ENCODE peak calls at places on chromosomes 4 and X, in four cellular contexts. J is gastrocnemius medialis, U is ovary, B is PC-3. F is an unnamed sample.

GRCh38 chr4:16226816-16227461 is 668 bp upstream of the TAPT1 start:
- DNase-seq in J (peak), U (peak), B (peak), F (peak)

GRCh38 chr4:30718889-30719252 is 1.3 kb upstream of the PCDH7 start:
- DNase-seq in J (no peak), U (no peak), B (peak), F (peak)

GRCh38 chr4:68176500-68176899 is 46.8 kb upstream of the TMPRSS11F start:
- DNase-seq in J (no peak), U (no peak), B (peak), F (no peak)

GRCh38 chr4:133775881-133776280 is 425.7 kb downstream of the PABPC4L start:
- DNase-seq in J (no peak), U (no peak), B (peak), F (no peak)

GRCh38 chr4:147984065-147984777 is 252.3 kb downstream of the ARHGAP10 start:
- DNase-seq in J (peak), U (no peak), B (peak), F (peak)

GRCh38 chr4:105122334-105122733 is 24.3 kb upstream of the TET2 start:
- DNase-seq in J (no peak), U (no peak), B (peak), F (peak)

GRCh38 chr4:164293776-164294175 is 460.2 kb upstream of the SMIM31 start:
- DNase-seq in J (no peak), U (no peak), B (no peak), F (no peak)

GRCh38 chr4:169484485-169484884 is 127.9 kb downstream of the NEK1 start:
- DNase-seq in J (no peak), U (no peak), B (no peak), F (no peak)

GRCh38 chrX:1581132-1581531 is 10.3 kb upstream of the AKAP17A start:
- DNase-seq in J (no peak), U (no peak), B (peak), F (peak)

GRCh38 chrX:48824066-48824465 is 2.2 kb upstream of the ERAS start:
- DNase-seq in J (no peak), U (no peak), B (no peak), F (no peak)

GRCh38 chr4:96713271-96713670 is 873.4 kb downstream of the PDHA2 start:
- DNase-seq in J (no peak), U (no peak), B (no peak), F (no peak)

GRCh38 chr4:152451496-152451895 is 84.4 kb downstream of the FBXW7 start:
- DNase-seq in J (no peak), U (no peak), B (no peak), F (no peak)

GRCh38 chr4:124037236-124037635 is 640.6 kb downstream of the SPRY1 start:
- DNase-seq in J (no peak), U (no peak), B (no peak), F (no peak)

GRCh38 chrX:22060451-22060940 is 28.4 kb downstream of the PHEX start:
- DNase-seq in J (no peak), U (no peak), B (peak), F (peak)

GRCh38 chr4:5165419-5166369 is 114.4 kb downstream of the STK32B start:
- DNase-seq in J (no peak), U (no peak), B (peak), F (no peak)

GRCh38 chrX:2547746-2548145 is 47.0 kb upstream of the DHRSX start:
- DNase-seq in J (no peak), U (no peak), B (no peak), F (no peak)

GRCh38 chr4:76277667-76278066 is 26.1 kb downstream of the FAM47E start:
- DNase-seq in J (no peak), U (no peak), B (peak), F (no peak)

GRCh38 chr4:31295081-31295480 is 574.9 kb downstream of the PCDH7 start:
- DNase-seq in J (no peak), U (no peak), B (no peak), F (no peak)

GRCh38 chr4:150385606-150386005 is 196.3 kb upstream of the MAB21L2 start:
- DNase-seq in J (peak), U (no peak), B (peak), F (peak)

GRCh38 chr4:21790437-21791029 is 158.0 kb downstream of the KCNIP4 start:
- DNase-seq in J (no peak), U (no peak), B (peak), F (no peak)

GRCh38 chrX:114152801-114153200 is 431.1 kb upstream of the HTR2C start:
- DNase-seq in J (no peak), U (no peak), B (no peak), F (no peak)

GRCh38 chrX:109360301-109360700 is 121.6 kb downstream of the GUCY2F start:
- DNase-seq in J (no peak), U (no peak), B (no peak), F (no peak)

GRCh38 chrX:50877310-50877709 is 33.2 kb upstream of the BMP15 start:
- DNase-seq in J (no peak), U (no peak), B (peak), F (no peak)

GRCh38 chrX:18047440-18047940 is 173.2 kb downstream of the BEND2 start:
- DNase-seq in J (no peak), U (no peak), B (peak), F (peak)

GRCh38 chrX:115348440-115349225 is 59.1 kb downstream of the LUZP4 start:
- DNase-seq in J (no peak), U (no peak), B (no peak), F (no peak)

GRCh38 chr4:15712214-15712613 is 9.3 kb downstream of the BST1 start:
- DNase-seq in J (no peak), U (no peak), B (no peak), F (no peak)

GRCh38 chrX:35809816-35810215 is 11.7 kb downstream of the MAGEB16 start:
- DNase-seq in J (no peak), U (no peak), B (no peak), F (no peak)

GRCh38 chr4:53981573-53981972 is 82.8 kb downstream of the CHIC2 start:
- DNase-seq in J (no peak), U (no peak), B (no peak), F (no peak)

GRCh38 chr4:51995647-51996046 is 24.5 kb downstream of the LRRC66 start:
- DNase-seq in J (no peak), U (no peak), B (no peak), F (no peak)

GRCh38 chr4:78629991-78630541 is 78.5 kb downstream of the ANXA3 start:
- DNase-seq in J (no peak), U (no peak), B (no peak), F (no peak)

GRCh38 chr4:141117935-141118334 is 15.3 kb downstream of the RNF150 start:
- DNase-seq in J (no peak), U (no peak), B (no peak), F (no peak)

GRCh38 chr4:145879598-145879997 is 59.0 kb downstream of the ZNF827 start:
- DNase-seq in J (no peak), U (no peak), B (no peak), F (no peak)

GRCh38 chrX:15146515-15146914 is 123.4 kb downstream of the ASB9 start:
- DNase-seq in J (no peak), U (no peak), B (peak), F (no peak)

GRCh38 chr4:5098176-5098575 is 46.9 kb downstream of the STK32B start:
- DNase-seq in J (no peak), U (no peak), B (no peak), F (no peak)

GRCh38 chrX:81120936-81121351 is 80.8 kb downstream of the HMGN5 start:
- DNase-seq in J (peak), U (peak), B (peak), F (peak)
- TF ChIP-seq CTCF in J (peak), U (peak), B (peak), F (peak)

GRCh38 chrX:28794751-28795150 is 207.5 kb downstream of the IL1RAPL1 start:
- DNase-seq in J (no peak), U (no peak), B (no peak), F (no peak)
- H3K27ac ChIP-seq in J (no peak), U (no peak), B (no peak), F (no peak)

GRCh38 chr4:140049024-140049923 is 104.7 kb downstream of the MAML3 start:
- DNase-seq in J (no peak), U (peak), B (peak), F (no peak)
- TF ChIP-seq CTCF in J (no peak), U (no peak), B (no peak), F (no peak)

GRCh38 chr4:116952530-116953108 is 132.8 kb downstream of the TRAM1L1 start:
- DNase-seq in J (no peak), U (no peak), B (no peak), F (no peak)
- H3K27ac ChIP-seq in J (no peak), U (no peak), B (no peak), F (no peak)

GRCh38 chrX:63784346-63784901 is 590 bp downstream of the ARHGEF9 start:
- DNase-seq in J (no peak), U (peak), B (no peak), F (no peak)
- TF ChIP-seq CTCF in J (no peak), U (no peak), B (no peak), F (no peak)